ENCODE peak calls at places on chromosomes 7 and 10, in eight cellular contexts. One of them, this sample, is unnamed.

GRCh38 chr10:5902511-5903274 is 12.7 kb downstream of the FBH1 start:
- DNase-seq in CD8-positive, alpha-beta T cell: no peak
- DNase-seq in endothelial cell of umbilical vein: no peak
- DNase-seq in IMR-90: no peak
- DNase-seq in PC-3: no peak
- DNase-seq in hepatocyte: no peak
- DNase-seq in left ventricle myocardium inferior: peak; percentile 37
- DNase-seq in HCT116: no peak
- DNase-seq in this sample: no peak

GRCh38 chr10:110269641-110270318 is 34.9 kb downstream of the SMNDC1 start:
- DNase-seq in hepatocyte: peak; percentile 24
- DNase-seq in CD8-positive, alpha-beta T cell: no peak
- DNase-seq in endothelial cell of umbilical vein: no peak
- DNase-seq in HCT116: no peak
- DNase-seq in IMR-90: peak; percentile 25
- DNase-seq in PC-3: no peak
- DNase-seq in left ventricle myocardium inferior: no peak
- DNase-seq in this sample: no peak

GRCh38 chr10:103545366-103545765 is 51.9 kb downstream of the NEURL1 start:
- DNase-seq in CD8-positive, alpha-beta T cell: no peak
- DNase-seq in hepatocyte: peak; percentile 2
- DNase-seq in left ventricle myocardium inferior: no peak
- DNase-seq in IMR-90: no peak
- DNase-seq in PC-3: no peak
- DNase-seq in HCT116: no peak
- DNase-seq in endothelial cell of umbilical vein: no peak
- DNase-seq in this sample: no peak

GRCh38 chr10:98267894-98268693 is at the start of gene LOXL4:
- DNase-seq in endothelial cell of umbilical vein: no peak
- DNase-seq in IMR-90: no peak
- DNase-seq in PC-3: peak; percentile 19
- DNase-seq in HCT116: no peak
- DNase-seq in left ventricle myocardium inferior: no peak
- DNase-seq in hepatocyte: peak; percentile 68
- DNase-seq in CD8-positive, alpha-beta T cell: peak; percentile 21
- DNase-seq in this sample: peak; percentile 80

GRCh38 chr7:2497500-2498336 is 21.5 kb upstream of the GRIFIN start:
- DNase-seq in IMR-90: no peak
- DNase-seq in left ventricle myocardium inferior: no peak
- DNase-seq in PC-3: no peak
- DNase-seq in CD8-positive, alpha-beta T cell: no peak
- DNase-seq in hepatocyte: peak; percentile 58
- DNase-seq in HCT116: no peak
- DNase-seq in endothelial cell of umbilical vein: no peak
- DNase-seq in this sample: no peak

GRCh38 chr7:49638166-49638565 is 135.3 kb upstream of the VWC2 start:
- DNase-seq in left ventricle myocardium inferior: no peak
- DNase-seq in endothelial cell of umbilical vein: no peak
- DNase-seq in hepatocyte: no peak
- DNase-seq in IMR-90: no peak
- DNase-seq in HCT116: no peak
- DNase-seq in PC-3: no peak
- DNase-seq in CD8-positive, alpha-beta T cell: no peak
- DNase-seq in this sample: no peak

GRCh38 chr7:113998934-113999333 is 80.1 kb upstream of the PPP1R3A start:
- DNase-seq in left ventricle myocardium inferior: no peak
- DNase-seq in PC-3: no peak
- DNase-seq in CD8-positive, alpha-beta T cell: no peak
- DNase-seq in endothelial cell of umbilical vein: no peak
- DNase-seq in HCT116: no peak
- DNase-seq in IMR-90: no peak
- DNase-seq in hepatocyte: no peak
- DNase-seq in this sample: no peak

GRCh38 chr7:155877167-155877566 is 64.9 kb upstream of the SHH start:
- DNase-seq in HCT116: no peak
- DNase-seq in left ventricle myocardium inferior: no peak
- DNase-seq in IMR-90: no peak
- DNase-seq in PC-3: peak; percentile 59
- DNase-seq in hepatocyte: no peak
- DNase-seq in CD8-positive, alpha-beta T cell: no peak
- DNase-seq in endothelial cell of umbilical vein: no peak
- DNase-seq in this sample: no peak

GRCh38 chr7:46996972-46997371 is 584.9 kb downstream of the TNS3 start:
- DNase-seq in hepatocyte: no peak
- DNase-seq in left ventricle myocardium inferior: peak; percentile 15
- DNase-seq in CD8-positive, alpha-beta T cell: no peak
- DNase-seq in PC-3: no peak
- DNase-seq in IMR-90: no peak
- DNase-seq in endothelial cell of umbilical vein: no peak
- DNase-seq in HCT116: no peak
- DNase-seq in this sample: no peak

GRCh38 chr7:145082366-145083240 is 246.8 kb upstream of the TPK1 start:
- DNase-seq in left ventricle myocardium inferior: no peak
- DNase-seq in endothelial cell of umbilical vein: no peak
- DNase-seq in HCT116: no peak
- DNase-seq in hepatocyte: no peak
- DNase-seq in CD8-positive, alpha-beta T cell: no peak
- DNase-seq in IMR-90: no peak
- DNase-seq in PC-3: no peak
- DNase-seq in this sample: no peak

GRCh38 chr10:80172896-80173295 is 32.4 kb downstream of the ANXA11 start:
- DNase-seq in HCT116: no peak
- DNase-seq in left ventricle myocardium inferior: no peak
- DNase-seq in CD8-positive, alpha-beta T cell: no peak
- DNase-seq in hepatocyte: no peak
- DNase-seq in IMR-90: no peak
- DNase-seq in PC-3: peak; percentile 77
- DNase-seq in endothelial cell of umbilical vein: no peak
- DNase-seq in this sample: no peak

GRCh38 chr7:152759655-152760383 is at the start of gene ACTR3B:
- DNase-seq in hepatocyte: peak; percentile 96
- DNase-seq in IMR-90: peak; percentile 79
- DNase-seq in HCT116: peak; percentile 66
- DNase-seq in PC-3: peak; percentile 83
- DNase-seq in CD8-positive, alpha-beta T cell: peak; percentile 87
- DNase-seq in endothelial cell of umbilical vein: peak; percentile 35
- DNase-seq in left ventricle myocardium inferior: peak; percentile 91
- DNase-seq in this sample: peak; percentile 91

DNA sequence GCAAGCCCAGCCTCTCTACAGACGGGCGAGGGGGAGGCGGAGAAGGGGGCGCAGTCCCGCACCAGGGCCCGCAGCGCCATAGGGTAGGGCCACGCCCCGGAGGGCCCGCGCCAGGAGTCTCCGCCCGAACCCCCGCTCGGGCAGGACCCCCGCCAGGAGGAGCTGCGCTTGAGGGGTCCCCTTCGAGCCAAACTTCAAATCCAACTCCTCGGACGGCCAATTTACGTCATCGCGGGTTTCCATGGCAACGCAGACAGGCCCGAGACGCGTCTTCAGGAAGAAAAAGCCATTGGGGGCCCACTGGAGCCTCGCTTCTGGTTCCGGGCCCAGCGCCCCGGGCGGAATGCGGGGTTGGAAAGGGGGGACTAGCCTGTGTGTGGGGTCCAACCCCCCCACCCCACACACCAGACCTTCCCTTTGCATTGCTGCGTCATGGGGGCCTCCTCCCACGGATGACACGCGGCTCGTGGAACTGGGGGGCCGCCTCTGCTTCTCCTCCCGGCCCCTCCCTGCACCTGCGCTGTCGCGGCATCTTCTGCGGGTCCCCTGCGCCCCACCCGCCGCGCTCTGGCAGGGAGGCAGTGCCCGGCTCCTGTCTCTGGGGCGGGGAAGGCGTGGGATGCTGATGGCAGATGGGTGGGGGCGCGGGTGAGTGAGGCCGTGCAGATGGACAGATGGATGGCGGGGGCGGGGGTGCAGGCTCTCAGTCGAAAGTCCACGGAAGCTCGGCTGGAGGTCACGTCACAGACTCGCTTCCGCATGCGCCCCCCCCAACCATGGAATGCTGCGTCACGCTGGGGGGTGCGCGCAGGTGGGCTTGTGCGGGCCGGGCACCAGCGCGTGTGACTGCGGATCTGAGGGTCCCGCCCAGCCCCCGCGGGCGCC is 1.2 kb downstream of the CALY start:
- DNase-seq in HCT116: no peak
- DNase-seq in IMR-90: peak; percentile 61
- DNase-seq in PC-3: peak; percentile 8
- DNase-seq in endothelial cell of umbilical vein: no peak
- DNase-seq in left ventricle myocardium inferior: peak; percentile 54
- DNase-seq in CD8-positive, alpha-beta T cell: peak; percentile 93
- DNase-seq in hepatocyte: peak; percentile 82
- DNase-seq in this sample: no peak
- TF ChIP-seq CTCF in HCT116: no peak
- TF ChIP-seq CTCF in IMR-90: no peak
- TF ChIP-seq CTCF in PC-3: no peak
- TF ChIP-seq CTCF in endothelial cell of umbilical vein: no peak
- TF ChIP-seq CTCF in left ventricle myocardium inferior: no peak
- TF ChIP-seq CTCF in CD8-positive, alpha-beta T cell: no peak
- TF ChIP-seq CTCF in hepatocyte: no peak
- TF ChIP-seq CTCF in this sample: no peak

GRCh38 chr10:91253300-91253699 is 32.8 kb downstream of the PCGF5 start:
- DNase-seq in endothelial cell of umbilical vein: no peak
- DNase-seq in IMR-90: no peak
- DNase-seq in HCT116: no peak
- DNase-seq in left ventricle myocardium inferior: no peak
- DNase-seq in hepatocyte: no peak
- DNase-seq in PC-3: no peak
- DNase-seq in CD8-positive, alpha-beta T cell: no peak
- DNase-seq in this sample: no peak

GRCh38 chr10:91247360-91248111 is 27.1 kb downstream of the PCGF5 start:
- DNase-seq in PC-3: no peak
- DNase-seq in HCT116: no peak
- DNase-seq in endothelial cell of umbilical vein: peak; percentile 22
- DNase-seq in CD8-positive, alpha-beta T cell: no peak
- DNase-seq in IMR-90: peak; percentile 12
- DNase-seq in hepatocyte: peak; percentile 5
- DNase-seq in left ventricle myocardium inferior: no peak
- DNase-seq in this sample: no peak

GRCh38 chr10:91251430-91252056 is 31.1 kb downstream of the PCGF5 start:
- DNase-seq in PC-3: peak; percentile 65
- DNase-seq in CD8-positive, alpha-beta T cell: peak; percentile 52
- DNase-seq in left ventricle myocardium inferior: peak; percentile 18
- DNase-seq in hepatocyte: peak; percentile 69
- DNase-seq in HCT116: peak; percentile 6
- DNase-seq in endothelial cell of umbilical vein: peak; percentile 61
- DNase-seq in IMR-90: peak; percentile 62
- DNase-seq in this sample: no peak

GRCh38 chr10:91249700-91250099 is 29.2 kb downstream of the PCGF5 start:
- DNase-seq in endothelial cell of umbilical vein: no peak
- DNase-seq in left ventricle myocardium inferior: no peak
- DNase-seq in PC-3: no peak
- DNase-seq in HCT116: no peak
- DNase-seq in hepatocyte: no peak
- DNase-seq in IMR-90: no peak
- DNase-seq in CD8-positive, alpha-beta T cell: no peak
- DNase-seq in this sample: no peak

GRCh38 chr10:91250341-91250740 is 29.9 kb downstream of the PCGF5 start:
- DNase-seq in PC-3: no peak
- DNase-seq in left ventricle myocardium inferior: no peak
- DNase-seq in IMR-90: no peak
- DNase-seq in hepatocyte: no peak
- DNase-seq in CD8-positive, alpha-beta T cell: no peak
- DNase-seq in endothelial cell of umbilical vein: no peak
- DNase-seq in HCT116: no peak
- DNase-seq in this sample: no peak
- H3K27ac ChIP-seq in PC-3: no peak overlapping the region
- H3K27ac ChIP-seq in left ventricle myocardium inferior: peak overlapping the region; percentile 13
- H3K27ac ChIP-seq in IMR-90: no peak overlapping the region
- H3K27ac ChIP-seq in hepatocyte: no peak overlapping the region
- H3K27ac ChIP-seq in CD8-positive, alpha-beta T cell: no peak overlapping the region
- H3K27ac ChIP-seq in endothelial cell of umbilical vein: no peak overlapping the region
- H3K27ac ChIP-seq in HCT116: no peak overlapping the region
- H3K27ac ChIP-seq in this sample: no peak overlapping the region

DNA sequence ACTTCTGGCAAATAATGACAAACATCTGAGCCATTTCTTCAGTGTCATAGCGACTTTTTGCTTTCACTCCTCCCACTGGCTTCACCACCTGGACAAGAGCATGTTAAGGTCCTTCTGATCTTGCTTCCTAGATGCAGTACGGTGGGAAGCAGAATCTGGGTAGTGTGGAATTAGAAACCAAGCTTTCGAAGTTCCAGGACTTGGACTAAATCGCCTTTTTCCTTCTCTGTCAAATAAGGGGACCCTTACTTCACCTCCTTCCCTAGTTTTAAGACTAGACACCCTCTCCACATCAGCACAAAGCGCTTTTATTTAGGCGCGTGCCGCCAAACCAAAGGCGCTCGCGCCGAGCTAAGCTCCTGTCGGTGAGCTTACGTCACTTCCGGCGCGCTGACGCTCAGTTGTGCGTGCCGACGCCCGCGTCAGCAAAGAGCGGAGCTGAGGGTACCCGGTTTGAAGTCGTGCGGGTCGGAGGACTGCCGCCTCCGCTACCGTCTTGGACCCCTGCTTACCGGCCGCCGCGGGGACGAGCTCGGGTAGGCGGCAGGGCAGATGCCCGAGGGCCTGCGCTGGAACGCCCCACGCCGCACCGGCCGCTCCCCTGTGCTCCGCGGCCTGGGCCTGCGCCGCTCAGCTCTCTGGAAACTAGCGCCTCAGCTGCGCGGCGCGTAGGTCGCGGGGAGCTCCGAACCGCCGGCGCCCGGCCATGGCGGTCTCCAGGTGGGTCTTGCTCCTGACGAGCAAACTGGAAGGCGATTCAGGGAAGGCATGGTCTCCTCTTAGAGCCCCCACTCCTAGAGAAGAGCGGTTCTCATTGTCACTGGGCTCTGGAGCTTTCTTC is at the start of gene BTAF1:
- DNase-seq in HCT116: peak; percentile 93
- DNase-seq in PC-3: peak; percentile 91
- DNase-seq in IMR-90: peak; percentile 95
- DNase-seq in hepatocyte: peak; percentile 97
- DNase-seq in left ventricle myocardium inferior: peak; percentile 92
- DNase-seq in CD8-positive, alpha-beta T cell: peak; percentile 94
- DNase-seq in endothelial cell of umbilical vein: peak; percentile 95
- DNase-seq in this sample: peak; percentile 90
- TF ChIP-seq CTCF in HCT116: no peak
- TF ChIP-seq CTCF in PC-3: no peak
- TF ChIP-seq CTCF in IMR-90: no peak
- TF ChIP-seq CTCF in hepatocyte: no peak
- TF ChIP-seq CTCF in left ventricle myocardium inferior: no peak
- TF ChIP-seq CTCF in CD8-positive, alpha-beta T cell: no peak
- TF ChIP-seq CTCF in endothelial cell of umbilical vein: no peak
- TF ChIP-seq CTCF in this sample: no peak

DNA sequence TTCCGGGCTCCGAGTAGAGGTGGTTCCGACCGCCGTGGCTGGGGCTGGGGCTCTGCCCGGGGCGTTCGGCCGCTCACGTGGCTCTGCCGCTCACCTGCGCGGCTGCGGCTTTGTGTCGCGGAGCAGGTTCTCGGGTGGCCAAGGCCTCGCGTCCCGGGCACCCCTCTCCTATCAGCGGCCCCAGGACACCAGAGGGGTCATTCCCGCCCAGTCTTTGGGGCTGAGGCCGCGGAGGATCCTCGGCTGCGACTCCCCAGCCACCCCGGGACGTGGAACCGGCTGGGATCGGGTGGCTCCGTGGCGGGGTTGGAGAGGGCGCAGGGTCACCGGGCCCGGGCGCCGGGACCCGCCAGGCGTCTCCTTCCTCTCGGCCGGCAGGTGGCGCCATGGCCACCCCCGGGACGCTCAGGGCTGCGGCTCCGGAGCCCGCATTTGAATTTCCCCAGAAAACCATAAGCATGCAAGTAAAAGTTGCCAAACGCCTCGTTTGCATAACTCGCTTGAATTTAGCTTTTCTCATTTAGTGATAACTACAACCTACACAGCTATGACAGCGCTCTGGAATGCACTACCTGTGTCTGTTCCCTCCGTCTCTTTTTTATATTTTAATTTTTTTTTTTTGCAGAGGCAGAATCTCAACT is 1.2 kb downstream of the COL26A1 start:
- DNase-seq in PC-3: peak; percentile 65
- DNase-seq in IMR-90: peak; percentile 40
- DNase-seq in hepatocyte: peak; percentile 89
- DNase-seq in endothelial cell of umbilical vein: peak; percentile 38
- DNase-seq in HCT116: peak; percentile 15
- DNase-seq in left ventricle myocardium inferior: peak; percentile 61
- DNase-seq in CD8-positive, alpha-beta T cell: peak; percentile 66
- DNase-seq in this sample: no peak
- H3K27ac ChIP-seq in PC-3: no peak overlapping the region
- H3K27ac ChIP-seq in IMR-90: no peak overlapping the region
- H3K27ac ChIP-seq in hepatocyte: peak overlapping the region; percentile 61
- H3K27ac ChIP-seq in endothelial cell of umbilical vein: no peak overlapping the region
- H3K27ac ChIP-seq in HCT116: no peak overlapping the region
- H3K27ac ChIP-seq in left ventricle myocardium inferior: peak overlapping the region; percentile 29
- H3K27ac ChIP-seq in CD8-positive, alpha-beta T cell: no peak overlapping the region
- H3K27ac ChIP-seq in this sample: no peak overlapping the region